ENCODE peak calls at places on chromosome X, in five cellular contexts. M is right cardiac atrium, E is colonic mucosa, H is foreskin keratinocyte, I is psoas muscle. W is an unnamed sample.

GRCh38 chrX:47507204-47507878 is 24.3 kb upstream of the ZNF41 start:
- DNase-seq in M (no peak), E (no peak), H (no peak), I (no peak), W (no peak)

GRCh38 chrX:135741192-135741715 is 26.7 kb downstream of the CT45A3 start:
- DNase-seq in M (peak; percentile 21), E (no peak), H (no peak), I (no peak), W (no peak)

GRCh38 chrX:17632942-17633341 is 104.4 kb upstream of the SCML1 start:
- DNase-seq in M (no peak), E (no peak), H (peak; percentile 47), I (no peak), W (no peak)

GRCh38 chrX:150886381-150886780 is 12.1 kb downstream of the CD99L2 start:
- DNase-seq in M (no peak), E (no peak), H (no peak), I (no peak), W (no peak)

GRCh38 chrX:97854071-97854470 is 970.4 kb downstream of the RPA4 start:
- DNase-seq in M (no peak), E (no peak), H (no peak), I (no peak), W (no peak)

GRCh38 chrX:150219374-150220185 is 143.5 kb upstream of the MAMLD1 start:
- DNase-seq in M (no peak), E (no peak), H (no peak), I (no peak), W (no peak)

GRCh38 chrX:105471597-105471996 is 251.1 kb upstream of the TEX13A start:
- DNase-seq in M (no peak), E (no peak), H (no peak), I (no peak), W (no peak)

GRCh38 chrX:123743312-123743711 is 10.5 kb upstream of the THOC2 start:
- DNase-seq in M (no peak), E (no peak), H (no peak), I (no peak), W (no peak)

GRCh38 chrX:150762258-150762867 is 69.2 kb downstream of the MTMR1 start:
- DNase-seq in M (no peak), E (no peak), H (no peak), I (no peak), W (no peak)

GRCh38 chrX:145886469-145886868 is 68.8 kb downstream of the SLITRK2 start:
- DNase-seq in M (no peak), E (no peak), H (no peak), I (no peak), W (no peak)

GRCh38 chrX:39654183-39654925 is 443.4 kb downstream of the BCOR start:
- DNase-seq in M (no peak), E (no peak), H (no peak), I (no peak), W (no peak)

GRCh38 chrX:19514791-19515614 is at the start of gene MAP3K15:
- DNase-seq in M (peak; percentile 69), E (peak; percentile 23), H (no peak), I (peak; percentile 52), W (no peak)

GRCh38 chrX:51851507-51852085 is 41.8 kb upstream of the MAGED1 start:
- DNase-seq in M (no peak), E (no peak), H (peak; percentile 75), I (no peak), W (no peak)

GRCh38 chrX:30570505-30570904 is 7.1 kb downstream of the TASL start:
- DNase-seq in M (no peak), E (no peak), H (no peak), I (no peak), W (no peak)

GRCh38 chrX:47224266-47224895 is 5.9 kb downstream of the CDK16 start:
- DNase-seq in M (no peak), E (no peak), H (no peak), I (peak; percentile 34), W (no peak)

GRCh38 chrX:72079607-72080006 is 52.1 kb downstream of the RTL5 start:
- DNase-seq in M (peak; percentile 75), E (no peak), H (no peak), I (no peak), W (no peak)

DNA sequence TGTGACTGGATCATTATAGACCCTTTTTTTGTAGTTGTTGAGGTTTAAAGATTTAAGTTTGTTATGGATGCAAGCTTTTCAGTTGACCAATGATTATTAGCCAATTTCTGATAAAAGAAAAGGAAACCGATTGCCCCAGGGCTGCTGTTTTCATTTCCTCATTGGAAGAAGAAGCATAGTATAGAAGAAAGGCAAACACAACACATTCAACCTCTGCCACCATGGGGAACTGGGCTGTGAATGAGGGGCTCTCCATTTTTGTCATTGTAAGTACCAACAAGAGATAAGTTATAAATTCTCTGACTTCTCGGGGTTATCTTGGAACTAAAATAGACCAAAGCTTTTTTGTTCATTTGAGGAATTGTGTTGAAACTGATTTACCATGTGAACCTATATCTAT is at the start of gene CYBB:
- DNase-seq in M (no peak), E (no peak), H (no peak), I (no peak), W (no peak)
- H3K27ac ChIP-seq in M (no peak within 1 kb of the TSS), E (peak within 1 kb of the TSS; percentile 32), H (no peak within 1 kb of the TSS), I (no peak within 1 kb of the TSS), W (no peak within 1 kb of the TSS)

DNA sequence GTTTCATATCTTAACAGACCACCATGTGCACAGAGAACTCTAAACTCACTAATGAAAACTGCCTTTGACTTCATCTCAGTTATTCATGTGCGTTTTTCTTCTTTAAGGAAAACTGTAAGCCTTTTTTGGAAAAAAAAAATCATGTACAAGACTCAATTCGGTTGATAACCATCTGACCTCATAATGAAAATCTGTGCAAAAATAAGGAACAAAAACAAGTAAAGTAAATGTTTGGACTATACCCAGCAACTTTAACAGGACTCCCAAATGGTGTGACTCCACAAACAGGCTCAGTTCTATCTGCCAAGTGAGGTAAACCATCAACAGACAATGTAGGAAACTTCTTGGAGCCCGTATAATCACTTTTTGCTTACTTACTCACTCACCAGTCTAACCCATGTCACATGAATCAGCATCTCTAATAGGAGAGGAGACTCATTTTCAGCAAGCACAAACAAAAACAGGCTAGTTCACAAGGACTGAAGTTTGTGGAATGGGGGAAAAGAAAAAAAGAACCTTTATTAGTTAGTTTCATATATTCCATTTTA is 9.3 kb downstream of the APOO start:
- DNase-seq in M (no peak), E (no peak), H (peak; percentile 73), I (no peak), W (peak; percentile 60)
- H3K27ac ChIP-seq in M (no peak overlapping the region), E (no peak overlapping the region), H (peak overlapping the region; percentile 70), I (peak overlapping the region; percentile 71), W (peak overlapping the region; percentile 96)

GRCh38 chrX:153379971-153380581 is 21.1 kb downstream of the PNMA6E start:
- DNase-seq in M (no peak), E (no peak), H (no peak), I (no peak), W (no peak)

GRCh38 chrX:153380691-153381090 is 20.5 kb downstream of the PNMA6E start:
- DNase-seq in M (no peak), E (no peak), H (no peak), I (no peak), W (no peak)

GRCh38 chrX:153379508-153379907 is 21.6 kb downstream of the PNMA6E start:
- DNase-seq in M (no peak), E (no peak), H (no peak), I (no peak), W (no peak)

GRCh38 chrX:153382563-153383482 is 18.3 kb downstream of the PNMA6E start:
- DNase-seq in M (no peak), E (no peak), H (no peak), I (no peak), W (no peak)

GRCh38 chrX:153381684-153382532 is 19.2 kb downstream of the PNMA6E start:
- DNase-seq in M (no peak), E (no peak), H (peak; percentile 12), I (no peak), W (no peak)
- H3K27ac ChIP-seq in M (no peak overlapping the region), E (no peak overlapping the region), H (no peak overlapping the region), I (no peak overlapping the region), W (no peak overlapping the region)

GRCh38 chrX:129697204-129697829 is 41.5 kb upstream of the XPNPEP2 start:
- DNase-seq in M (no peak), E (no peak), H (no peak), I (no peak), W (no peak)

GRCh38 chrX:129695937-129696336 is 41.2 kb upstream of the APLN start:
- DNase-seq in M (no peak), E (no peak), H (no peak), I (no peak), W (no peak)

GRCh38 chrX:129696463-129697155 is 41.9 kb upstream of the APLN start:
- DNase-seq in M (no peak), E (no peak), H (no peak), I (no peak), W (no peak)

GRCh38 chrX:129700536-129700935 is 38.2 kb upstream of the XPNPEP2 start:
- DNase-seq in M (no peak), E (no peak), H (no peak), I (no peak), W (no peak)

GRCh38 chrX:129698150-129698549 is 40.6 kb upstream of the XPNPEP2 start:
- DNase-seq in M (no peak), E (no peak), H (no peak), I (no peak), W (no peak)
- H3K27ac ChIP-seq in M (no peak overlapping the region), E (no peak overlapping the region), H (no peak overlapping the region), I (no peak overlapping the region), W (no peak overlapping the region)

GRCh38 chrX:70132244-70132643 is 1.0 kb upstream of the IGBP1 start:
- DNase-seq in M (no peak), E (no peak), H (peak; percentile 14), I (no peak), W (no peak)
- H3K27ac ChIP-seq in M (no peak overlapping the region), E (no peak overlapping the region), H (no peak overlapping the region), I (no peak overlapping the region), W (no peak overlapping the region)

DNA sequence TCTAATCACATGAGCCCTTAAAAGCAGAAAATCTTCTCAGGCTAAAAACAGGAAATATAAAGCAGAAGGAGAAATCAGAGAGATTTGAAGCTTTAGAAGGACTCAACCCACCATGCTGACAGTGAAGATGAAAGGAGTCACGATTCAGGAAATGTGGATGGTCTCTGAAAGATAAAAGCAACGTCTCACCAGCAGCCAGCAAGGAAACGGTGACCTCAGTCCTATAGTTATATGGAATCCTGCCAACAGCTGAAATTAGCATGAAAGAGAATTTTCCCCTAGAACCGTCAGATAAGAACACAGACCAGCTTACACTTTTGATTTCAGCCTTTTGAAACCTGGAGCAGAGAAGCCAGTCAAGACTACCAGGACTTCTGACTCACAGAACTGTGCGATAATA is 715.7 kb upstream of the HTR2C start:
- DNase-seq in M (no peak), E (no peak), H (no peak), I (no peak), W (no peak)
- H3K27ac ChIP-seq in M (no peak overlapping the region), E (no peak overlapping the region), H (no peak overlapping the region), I (no peak overlapping the region), W (no peak overlapping the region)

W was measured in epithelial cell of prostate.